ENCODE peak calls at places on chromosomes 6 and 20, in six cellular contexts. J, S, K, E, C and M are unnamed samples.

GRCh38 chr20:56386219-56386618 is 5.8 kb downstream of the AURKA start:
- DNase-seq in J (no peak), S (no peak), K (no peak), C (no peak), E (no peak), M (no peak)

GRCh38 chr6:24489470-24489869 is at the start of gene GPLD1:
- DNase-seq in E (no peak), J (no peak), K (no peak), C (no peak), S (no peak), M (no peak)

GRCh38 chr20:63155266-63156165 is 60.4 kb downstream of the YTHDF1 start:
- DNase-seq in J (no peak), C (no peak), S (no peak), E (no peak), K (no peak), M (no peak)

GRCh38 chr6:20991910-20992309 is 457.7 kb downstream of the CDKAL1 start:
- DNase-seq in J (no peak), S (no peak), C (no peak), E (no peak), K (peak; percentile 1), M (no peak)

GRCh38 chr6:64084201-64084663 is 448.6 kb downstream of the PHF3 start:
- DNase-seq in S (no peak), J (no peak), K (no peak), E (no peak), C (no peak), M (peak; percentile 2)

GRCh38 chr6:16352821-16353438 is 114.5 kb downstream of the GMPR start:
- DNase-seq in S (no peak), C (peak; percentile 66), K (no peak), J (no peak), E (no peak), M (no peak)

GRCh38 chr6:63352587-63353281 is 33.0 kb upstream of the LGSN start:
- DNase-seq in E (peak; percentile 5), K (peak; percentile 57), S (peak; percentile 49), C (no peak), J (peak; percentile 36), M (peak; percentile 57)

GRCh38 chr6:36625161-36625919 is 31.2 kb downstream of the SRSF3 start:
- DNase-seq in C (no peak), S (peak; percentile 79), E (no peak), J (no peak), K (peak; percentile 88), M (peak; percentile 1)

GRCh38 chr20:14495066-14495465 is 157.7 kb upstream of the FLRT3 start:
- DNase-seq in E (no peak), S (no peak), C (no peak), K (no peak), J (no peak), M (no peak)

GRCh38 chr6:33613146-33613793 is 7.9 kb upstream of the ITPR3 start:
- DNase-seq in C (no peak), K (peak; percentile 87), E (no peak), J (no peak), S (peak; percentile 49), M (no peak)

GRCh38 chr6:6542357-6542756 is 46.2 kb upstream of the LY86 start:
- DNase-seq in K (no peak), C (no peak), E (no peak), S (no peak), J (no peak), M (no peak)

GRCh38 chr6:6547111-6547879 is 41.2 kb upstream of the LY86 start:
- DNase-seq in E (peak; percentile 83), J (peak; percentile 39), K (peak; percentile 79), C (peak; percentile 86), S (peak; percentile 75), M (peak; percentile 91)

GRCh38 chr6:6546318-6547110 is 42.0 kb upstream of the LY86 start:
- DNase-seq in E (peak; percentile 52), S (peak; percentile 1), J (no peak), C (peak; percentile 16), K (no peak), M (peak; percentile 79)

GRCh38 chr6:6543181-6543879 is 45.2 kb upstream of the LY86 start:
- DNase-seq in S (no peak), J (no peak), C (no peak), K (peak; percentile 24), E (no peak), M (no peak)

GRCh38 chr6:6545616-6546317 is 42.8 kb upstream of the LY86 start:
- DNase-seq in E (peak; percentile 18), K (no peak), C (no peak), J (no peak), S (no peak), M (no peak)
- H3K9ac ChIP-seq in E (no peak overlapping the region), K (no peak overlapping the region), C (no peak overlapping the region), J (no peak overlapping the region), S (no peak overlapping the region), M (no peak overlapping the region)

GRCh38 chr6:30612687-30613248 is 4.3 kb downstream of the PPP1R10 start:
- DNase-seq in S (peak; percentile 58), K (peak; percentile 54), J (no peak), C (no peak), E (no peak), M (peak; percentile 32)

GRCh38 chr6:30612213-30612612 is 4.8 kb downstream of the PPP1R10 start:
- DNase-seq in J (no peak), S (peak; percentile 57), K (peak; percentile 66), E (no peak), C (no peak), M (peak; percentile 26)

GRCh38 chr6:30613251-30614043 is 3.6 kb downstream of the PPP1R10 start:
- DNase-seq in J (no peak), E (no peak), C (no peak), S (peak; percentile 52), K (peak; percentile 39), M (no peak)

GRCh38 chr6:30611150-30611855 is 5.7 kb downstream of the PPP1R10 start:
- DNase-seq in E (no peak), J (no peak), K (no peak), S (no peak), C (no peak), M (no peak)

GRCh38 chr6:30611856-30612194 is 5.2 kb downstream of the PPP1R10 start:
- DNase-seq in J (no peak), E (no peak), K (no peak), C (no peak), S (no peak), M (no peak)
- H3K36me3 ChIP-seq in J (peaks cover 32% of the 10 kb centered on the region), E (peaks cover 62% of the 10 kb centered on the region), K (peaks cover 19% of the 10 kb centered on the region), C (peaks cover 87% of the 10 kb centered on the region), S (peaks cover 34% of the 10 kb centered on the region), M (peaks cover 27% of the 10 kb centered on the region)

GRCh38 chr6:13486679-13487121 is 700 bp downstream of the GFOD1 start:
- DNase-seq in E (peak; percentile 75), J (no peak), S (peak; percentile 61), C (peak; percentile 75), K (peak; percentile 93), M (peak; percentile 67)
- H3K9ac ChIP-seq in E (peak overlapping the region; percentile 61), J (peak overlapping the region; percentile 63), S (peak overlapping the region; percentile 62), C (peak overlapping the region; percentile 61), K (peak overlapping the region; percentile 69), M (no peak overlapping the region)

GRCh38 chr6:112178846-112179245 is 75.5 kb downstream of the LAMA4 start:
- DNase-seq in C (no peak), J (no peak), S (no peak), E (no peak), K (no peak), M (no peak)
- H3K36me3 ChIP-seq in C (no peaks in the 10 kb centered on the region), J (no peaks in the 10 kb centered on the region), S (peaks cover 30% of the 10 kb centered on the region), E (no peaks in the 10 kb centered on the region), K (peaks cover 90% of the 10 kb centered on the region), M (no peaks in the 10 kb centered on the region)

DNA sequence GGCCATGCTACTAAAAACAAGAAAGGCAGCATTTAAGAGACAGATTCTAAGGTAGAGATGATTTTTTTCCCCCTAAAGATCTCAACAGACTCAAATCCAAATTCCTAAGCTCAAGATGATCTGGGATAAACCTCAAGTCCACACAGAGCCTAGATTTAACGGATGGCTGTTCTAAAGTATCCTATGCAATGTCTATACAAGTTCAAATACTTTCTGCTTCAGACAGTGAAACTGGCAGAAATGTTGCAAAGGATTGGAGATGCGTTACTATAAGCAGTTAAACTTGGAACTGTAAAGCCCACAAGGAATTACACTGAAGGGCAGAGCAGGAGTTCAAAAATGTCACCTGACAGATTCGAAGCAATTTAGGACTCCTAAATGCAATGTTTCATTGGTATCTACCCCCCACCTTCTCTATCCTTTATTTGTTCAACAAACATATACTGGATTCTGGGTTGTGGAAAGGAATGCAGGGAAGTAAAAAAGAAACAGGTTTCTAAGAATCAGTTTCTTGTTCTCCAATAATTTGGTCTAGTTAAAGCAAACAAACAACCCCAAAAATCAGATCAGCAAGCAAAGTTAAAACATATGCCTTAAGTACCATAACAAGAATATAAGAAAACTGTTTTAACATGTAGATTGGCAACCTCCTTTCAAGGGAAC is 1.6 kb downstream of the DNAAF9 start:
- DNase-seq in K (no peak), C (no peak), J (no peak), S (no peak), E (no peak), M (no peak)
- H3K9ac ChIP-seq in K (peak overlapping the region; percentile 95), C (no peak overlapping the region), J (no peak overlapping the region), S (peak overlapping the region; percentile 82), E (peak overlapping the region; percentile 81), M (no peak overlapping the region)